ENCODE peak calls at places on chromosomes 12 and 14, in nine cellular contexts. One of them, this sample, is unnamed.

GRCh38 chr12:9776795-9777194 is 16.1 kb upstream of the CD69 start:
- DNase-seq in astrocyte: no peak
- DNase-seq in cardiac muscle cell: no peak
- DNase-seq in prostate gland: no peak
- DNase-seq in AG09309: no peak
- DNase-seq in HCT116: no peak
- DNase-seq in tibial artery: no peak
- DNase-seq in hepatocyte: no peak
- DNase-seq in RWPE1: no peak
- DNase-seq in this sample: no peak

GRCh38 chr12:64395739-64396138 is 5.2 kb upstream of the C12orf56 start:
- DNase-seq in astrocyte: no peak
- DNase-seq in cardiac muscle cell: no peak
- DNase-seq in prostate gland: no peak
- DNase-seq in AG09309: no peak
- DNase-seq in HCT116: no peak
- DNase-seq in tibial artery: no peak
- DNase-seq in hepatocyte: no peak
- DNase-seq in RWPE1: no peak
- DNase-seq in this sample: no peak

GRCh38 chr14:103923863-103924262 is 4.4 kb upstream of the TDRD9 start:
- DNase-seq in astrocyte: no peak
- DNase-seq in cardiac muscle cell: no peak
- DNase-seq in prostate gland: no peak
- DNase-seq in AG09309: no peak
- DNase-seq in HCT116: no peak
- DNase-seq in tibial artery: no peak
- DNase-seq in hepatocyte: no peak
- DNase-seq in RWPE1: no peak
- DNase-seq in this sample: no peak

GRCh38 chr12:52052471-52053186 is 1.4 kb downstream of the NR4A1 start:
- DNase-seq in astrocyte: no peak
- DNase-seq in cardiac muscle cell: no peak
- DNase-seq in prostate gland: peak; percentile 85
- DNase-seq in AG09309: no peak
- DNase-seq in HCT116: no peak
- DNase-seq in tibial artery: no peak
- DNase-seq in hepatocyte: peak; percentile 21
- DNase-seq in RWPE1: no peak
- DNase-seq in this sample: peak; percentile 34

GRCh38 chr14:30450620-30451019 is 108.3 kb upstream of the G2E3 start:
- DNase-seq in astrocyte: peak; percentile 5
- DNase-seq in cardiac muscle cell: peak; percentile 66
- DNase-seq in prostate gland: peak; percentile 4
- DNase-seq in AG09309: no peak
- DNase-seq in HCT116: no peak
- DNase-seq in tibial artery: no peak
- DNase-seq in hepatocyte: no peak
- DNase-seq in RWPE1: no peak
- DNase-seq in this sample: no peak

GRCh38 chr12:113591480-113591971 is 119.9 kb upstream of the LHX5 start:
- DNase-seq in astrocyte: no peak
- DNase-seq in cardiac muscle cell: peak; percentile 56
- DNase-seq in prostate gland: no peak
- DNase-seq in AG09309: no peak
- DNase-seq in HCT116: no peak
- DNase-seq in tibial artery: no peak
- DNase-seq in hepatocyte: peak; percentile 45
- DNase-seq in RWPE1: no peak
- DNase-seq in this sample: peak; percentile 53

GRCh38 chr12:62789856-62790255 is 145.1 kb downstream of the PPM1H start:
- DNase-seq in astrocyte: no peak
- DNase-seq in cardiac muscle cell: no peak
- DNase-seq in prostate gland: no peak
- DNase-seq in AG09309: no peak
- DNase-seq in HCT116: no peak
- DNase-seq in tibial artery: no peak
- DNase-seq in hepatocyte: no peak
- DNase-seq in RWPE1: no peak
- DNase-seq in this sample: no peak

GRCh38 chr12:13362260-13362841 is 165.8 kb downstream of the EMP1 start:
- DNase-seq in astrocyte: peak; percentile 13
- DNase-seq in cardiac muscle cell: peak; percentile 71
- DNase-seq in prostate gland: peak; percentile 26
- DNase-seq in AG09309: no peak
- DNase-seq in HCT116: peak; percentile 77
- DNase-seq in tibial artery: peak; percentile 31
- DNase-seq in hepatocyte: peak; percentile 85
- DNase-seq in RWPE1: peak; percentile 64
- DNase-seq in this sample: peak; percentile 84

GRCh38 chr14:73988065-73988464 is 31.0 kb downstream of the ENTPD5 start:
- DNase-seq in astrocyte: no peak
- DNase-seq in cardiac muscle cell: no peak
- DNase-seq in prostate gland: peak; percentile 47
- DNase-seq in AG09309: no peak
- DNase-seq in HCT116: no peak
- DNase-seq in tibial artery: no peak
- DNase-seq in hepatocyte: no peak
- DNase-seq in RWPE1: no peak
- DNase-seq in this sample: no peak

GRCh38 chr14:74207943-74208342 is 31.3 kb upstream of the VSX2 start:
- DNase-seq in astrocyte: no peak
- DNase-seq in cardiac muscle cell: no peak
- DNase-seq in prostate gland: no peak
- DNase-seq in AG09309: no peak
- DNase-seq in HCT116: peak; percentile 16
- DNase-seq in tibial artery: no peak
- DNase-seq in hepatocyte: no peak
- DNase-seq in RWPE1: no peak
- DNase-seq in this sample: no peak

GRCh38 chr14:57847096-57847495 is 18.8 kb downstream of the SLC35F4 start:
- DNase-seq in astrocyte: no peak
- DNase-seq in cardiac muscle cell: no peak
- DNase-seq in prostate gland: no peak
- DNase-seq in AG09309: peak; percentile 67
- DNase-seq in HCT116: no peak
- DNase-seq in tibial artery: no peak
- DNase-seq in hepatocyte: no peak
- DNase-seq in RWPE1: no peak
- DNase-seq in this sample: no peak

GRCh38 chr12:50635356-50635755 is 128.5 kb upstream of the ATF1 start:
- DNase-seq in astrocyte: no peak
- DNase-seq in cardiac muscle cell: peak; percentile 77
- DNase-seq in prostate gland: no peak
- DNase-seq in AG09309: no peak
- DNase-seq in HCT116: no peak
- DNase-seq in tibial artery: no peak
- DNase-seq in hepatocyte: no peak
- DNase-seq in RWPE1: no peak
- DNase-seq in this sample: no peak

GRCh38 chr12:113169697-113170096 is 15.6 kb downstream of the DDX54 start:
- DNase-seq in astrocyte: no peak
- DNase-seq in cardiac muscle cell: no peak
- DNase-seq in prostate gland: no peak
- DNase-seq in AG09309: no peak
- DNase-seq in HCT116: no peak
- DNase-seq in tibial artery: no peak
- DNase-seq in hepatocyte: no peak
- DNase-seq in RWPE1: no peak
- DNase-seq in this sample: no peak

GRCh38 chr12:17511369-17511768 is 578.6 kb downstream of the RERGL start:
- DNase-seq in astrocyte: no peak
- DNase-seq in cardiac muscle cell: no peak
- DNase-seq in prostate gland: no peak
- DNase-seq in AG09309: no peak
- DNase-seq in HCT116: no peak
- DNase-seq in tibial artery: no peak
- DNase-seq in hepatocyte: no peak
- DNase-seq in RWPE1: peak; percentile 0
- DNase-seq in this sample: no peak
- TF ChIP-seq CTCF in astrocyte: no peak
- TF ChIP-seq CTCF in cardiac muscle cell: no peak
- TF ChIP-seq CTCF in prostate gland: no peak
- TF ChIP-seq CTCF in AG09309: no peak
- TF ChIP-seq CTCF in HCT116: peak; percentile 21
- TF ChIP-seq CTCF in tibial artery: no peak
- TF ChIP-seq CTCF in hepatocyte: peak; percentile 16
- TF ChIP-seq CTCF in RWPE1: no peak
- TF ChIP-seq CTCF in this sample: no peak

DNA sequence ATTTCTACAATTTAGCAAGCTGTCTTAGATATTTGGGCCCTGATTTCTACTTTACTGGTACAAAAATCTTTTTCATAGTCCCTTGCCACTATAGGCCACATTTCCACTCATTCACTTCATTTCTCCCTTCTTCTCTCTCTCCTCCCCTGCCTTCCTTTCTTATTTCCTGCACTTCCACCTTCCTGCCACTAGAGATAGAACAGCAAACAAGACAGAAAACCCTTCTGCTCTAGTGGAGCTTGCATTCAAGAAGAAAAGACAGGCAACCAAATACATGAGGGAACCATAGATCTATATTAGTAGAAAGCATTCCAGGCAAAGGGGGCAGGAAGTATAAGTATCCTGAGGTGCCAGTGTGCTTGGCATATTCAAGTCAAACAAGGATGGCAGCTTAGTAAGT is 623.5 kb downstream of the FLRT2 start:
- DNase-seq in astrocyte: no peak
- DNase-seq in cardiac muscle cell: no peak
- DNase-seq in prostate gland: no peak
- DNase-seq in AG09309: no peak
- DNase-seq in HCT116: no peak
- DNase-seq in tibial artery: no peak
- DNase-seq in hepatocyte: no peak
- DNase-seq in RWPE1: no peak
- DNase-seq in this sample: no peak
- TF ChIP-seq CTCF in astrocyte: no peak
- TF ChIP-seq CTCF in cardiac muscle cell: no peak
- TF ChIP-seq CTCF in prostate gland: no peak
- TF ChIP-seq CTCF in AG09309: no peak
- TF ChIP-seq CTCF in HCT116: no peak
- TF ChIP-seq CTCF in tibial artery: no peak
- TF ChIP-seq CTCF in hepatocyte: no peak
- TF ChIP-seq CTCF in RWPE1: no peak
- TF ChIP-seq CTCF in this sample: no peak

GRCh38 chr14:50037240-50037639 is 79.1 kb downstream of the VCPKMT start:
- DNase-seq in astrocyte: no peak
- DNase-seq in cardiac muscle cell: no peak
- DNase-seq in prostate gland: no peak
- DNase-seq in AG09309: no peak
- DNase-seq in HCT116: no peak
- DNase-seq in tibial artery: no peak
- DNase-seq in hepatocyte: no peak
- DNase-seq in RWPE1: no peak
- DNase-seq in this sample: no peak

GRCh38 chr14:50039120-50039517 is 77.3 kb downstream of the VCPKMT start:
- DNase-seq in astrocyte: no peak
- DNase-seq in cardiac muscle cell: no peak
- DNase-seq in prostate gland: no peak
- DNase-seq in AG09309: no peak
- DNase-seq in HCT116: no peak
- DNase-seq in tibial artery: no peak
- DNase-seq in hepatocyte: no peak
- DNase-seq in RWPE1: no peak
- DNase-seq in this sample: no peak

GRCh38 chr14:50037837-50038236 is 78.5 kb downstream of the VCPKMT start:
- DNase-seq in astrocyte: no peak
- DNase-seq in cardiac muscle cell: peak; percentile 7
- DNase-seq in prostate gland: no peak
- DNase-seq in AG09309: no peak
- DNase-seq in HCT116: no peak
- DNase-seq in tibial artery: no peak
- DNase-seq in hepatocyte: no peak
- DNase-seq in RWPE1: no peak
- DNase-seq in this sample: no peak

GRCh38 chr14:50039734-50040400 is 76.5 kb downstream of the VCPKMT start:
- DNase-seq in astrocyte: peak; percentile 57
- DNase-seq in cardiac muscle cell: no peak
- DNase-seq in prostate gland: no peak
- DNase-seq in AG09309: peak; percentile 40
- DNase-seq in HCT116: no peak
- DNase-seq in tibial artery: peak; percentile 53
- DNase-seq in hepatocyte: peak; percentile 31
- DNase-seq in RWPE1: peak; percentile 48
- DNase-seq in this sample: peak; percentile 31

DNA sequence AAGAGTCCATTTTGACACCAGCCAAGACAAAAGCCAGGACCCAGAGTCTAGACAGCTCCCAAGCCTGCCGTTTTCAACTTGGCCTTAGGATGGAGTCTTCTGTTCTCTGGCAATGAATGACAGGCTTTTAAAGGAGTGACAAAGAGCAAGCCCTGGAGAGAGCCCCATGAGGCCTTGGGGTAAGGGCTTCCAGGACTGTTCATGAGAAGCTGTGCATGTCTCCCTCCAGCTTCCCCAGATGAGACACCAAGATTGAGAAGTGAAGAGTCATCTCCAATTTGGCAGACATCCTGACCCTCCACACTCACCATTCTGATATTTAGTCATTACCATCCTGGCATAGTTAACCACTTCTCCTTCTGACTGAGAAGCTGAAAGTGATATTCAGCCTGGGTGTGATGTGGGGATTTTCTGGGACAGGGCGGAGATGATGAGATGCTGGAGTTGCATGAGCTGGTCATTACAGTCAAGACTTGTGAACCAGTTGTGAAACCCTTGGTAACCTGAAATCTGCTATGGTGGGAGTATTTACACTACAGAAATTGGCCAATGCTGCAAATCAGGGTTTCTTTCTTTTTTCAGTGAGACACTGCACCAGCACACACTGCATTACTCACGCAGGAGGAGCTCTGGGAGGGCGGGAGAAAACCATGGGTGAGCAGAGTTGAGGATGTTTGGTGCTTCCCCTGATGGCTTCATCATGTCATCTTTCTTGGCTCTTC is 77.8 kb downstream of the VCPKMT start:
- DNase-seq in astrocyte: peak; percentile 95
- DNase-seq in cardiac muscle cell: peak; percentile 50
- DNase-seq in prostate gland: no peak
- DNase-seq in AG09309: peak; percentile 97
- DNase-seq in HCT116: no peak
- DNase-seq in tibial artery: peak; percentile 40
- DNase-seq in hepatocyte: no peak
- DNase-seq in RWPE1: peak; percentile 84
- DNase-seq in this sample: no peak
- TF ChIP-seq CTCF in astrocyte: no peak
- TF ChIP-seq CTCF in cardiac muscle cell: no peak
- TF ChIP-seq CTCF in prostate gland: no peak
- TF ChIP-seq CTCF in AG09309: peak; percentile 28
- TF ChIP-seq CTCF in HCT116: no peak
- TF ChIP-seq CTCF in tibial artery: no peak
- TF ChIP-seq CTCF in hepatocyte: no peak
- TF ChIP-seq CTCF in RWPE1: no peak
- TF ChIP-seq CTCF in this sample: no peak

DNA sequence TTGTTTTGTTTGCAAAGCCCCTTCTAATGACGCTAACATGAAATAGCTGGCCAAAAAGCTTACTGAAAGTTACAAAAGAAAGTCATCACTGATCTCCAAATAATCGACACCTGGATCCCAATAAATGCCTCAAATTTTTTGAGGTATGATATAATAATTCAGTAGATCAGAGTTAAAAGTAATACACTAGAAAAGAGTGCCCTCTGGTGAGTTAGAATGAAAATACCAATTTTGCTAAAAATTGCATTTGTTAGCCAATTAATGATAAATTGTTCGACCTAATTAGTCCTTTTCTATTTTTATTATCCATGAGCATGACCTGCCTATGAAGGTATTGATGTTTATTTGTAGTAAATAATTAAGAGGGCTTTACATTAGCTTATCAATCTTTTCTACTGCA is 78.6 kb downstream of the CEP128 start:
- DNase-seq in astrocyte: no peak
- DNase-seq in cardiac muscle cell: no peak
- DNase-seq in prostate gland: no peak
- DNase-seq in AG09309: no peak
- DNase-seq in HCT116: no peak
- DNase-seq in tibial artery: no peak
- DNase-seq in hepatocyte: no peak
- DNase-seq in RWPE1: no peak
- DNase-seq in this sample: no peak
- TF ChIP-seq CTCF in astrocyte: peak; percentile 17
- TF ChIP-seq CTCF in cardiac muscle cell: peak; percentile 35
- TF ChIP-seq CTCF in prostate gland: no peak
- TF ChIP-seq CTCF in AG09309: no peak
- TF ChIP-seq CTCF in HCT116: peak; percentile 15
- TF ChIP-seq CTCF in tibial artery: no peak
- TF ChIP-seq CTCF in hepatocyte: peak; percentile 44
- TF ChIP-seq CTCF in RWPE1: peak; percentile 27
- TF ChIP-seq CTCF in this sample: peak; percentile 14

This sample was measured in Calu3.